ENCODE peak calls at places on chromosome 6, in ten cellular contexts. X is AG04450, O is K562, T is heart right ventricle, E is tibial nerve, H is lower lobe of right lung, D is kidney, L is colonic mucosa, G is hepatocyte, V is IMR-90. B is an unnamed sample. For H3K9me3, the result is how much of the 10 kb centered on the place peaks cover.

GRCh38 chr6:51049288-51049982 is 230.8 kb downstream of the TFAP2B start:
- DNase-seq in X (no peak), G (no peak), V (no peak), D (no peak), H (no peak), E (no peak), L (no peak), T (no peak), O (no peak), B (no peak)

GRCh38 chr6:130517444-130517931 is 151.7 kb downstream of the TMEM200A start:
- DNase-seq in T (no peak), H (no peak), X (no peak), E (no peak), D (no peak), G (no peak), L (no peak), O (no peak), V (peak), B (no peak)

GRCh38 chr6:142934190-142934589 is 10.8 kb downstream of the HIVEP2 start:
- DNase-seq in X (no peak), D (no peak), G (no peak), E (no peak), V (no peak), H (no peak), L (no peak), O (no peak), T (no peak), B (no peak)

GRCh38 chr6:125340946-125341345 is 39.2 kb upstream of the HDDC2 start:
- DNase-seq in X (no peak), D (no peak), V (no peak), E (no peak), T (no peak), L (no peak), G (no peak), O (no peak), H (no peak), B (no peak)

GRCh38 chr6:9540126-9540525 is 874.7 kb downstream of the TFAP2A start:
- DNase-seq in D (no peak), L (no peak), E (no peak), T (no peak), X (no peak), H (no peak), G (no peak), V (peak), O (no peak), B (no peak)

GRCh38 chr6:107488174-107488874 is 1.6 kb upstream of the SOBP start:
- DNase-seq in V (no peak), T (no peak), X (no peak), G (no peak), H (no peak), O (no peak), L (no peak), D (peak), E (no peak), B (no peak)

GRCh38 chr6:102298066-102298465 is 904.6 kb downstream of the GRIK2 start:
- DNase-seq in X (no peak), E (no peak), O (no peak), V (no peak), H (no peak), G (no peak), L (no peak), D (no peak), T (no peak), B (no peak)

GRCh38 chr6:138539882-138540281 is 40.6 kb upstream of the NHSL1 start:
- DNase-seq in G (no peak), V (peak), D (no peak), O (no peak), H (no peak), L (no peak), E (no peak), X (no peak), T (no peak), B (no peak)

GRCh38 chr6:149273318-149273717 is 44.2 kb upstream of the TAB2 start:
- DNase-seq in D (no peak), G (no peak), H (peak), V (no peak), X (no peak), E (peak), O (no peak), T (peak), L (no peak), B (peak)

GRCh38 chr6:19841181-19841580 is 4.0 kb downstream of the ID4 start:
- DNase-seq in H (no peak), L (no peak), D (no peak), X (no peak), O (no peak), E (no peak), T (no peak), G (no peak), V (no peak), B (no peak)

GRCh38 chr6:36427781-36428345 is 14.8 kb downstream of the PXT1 start:
- DNase-seq in G (no peak), L (no peak), T (no peak), V (peak), H (no peak), D (no peak), O (no peak), E (no peak), X (no peak), B (no peak)

GRCh38 chr6:14466278-14466677 is 348.7 kb downstream of the CD83 start:
- DNase-seq in E (no peak), D (no peak), V (peak), T (no peak), G (no peak), H (no peak), X (no peak), O (no peak), L (no peak), B (no peak)
- H3K9me3 ChIP-seq in E (under half), D (under half), V (under half), T (under half), G (under half), H (under half), X (under half), O (under half), L (under half), B (under half)

GRCh38 chr6:159303784-159304183 is 134.6 kb downstream of the FNDC1 start:
- DNase-seq in V (no peak), O (no peak), H (no peak), D (no peak), G (no peak), X (no peak), E (no peak), T (no peak), L (no peak), B (no peak)
- H3K9me3 ChIP-seq in V (under half), O (under half), H (under half), D (under half), G (under half), X (under half), E (under half), T (under half), L (under half), B (under half)

DNA sequence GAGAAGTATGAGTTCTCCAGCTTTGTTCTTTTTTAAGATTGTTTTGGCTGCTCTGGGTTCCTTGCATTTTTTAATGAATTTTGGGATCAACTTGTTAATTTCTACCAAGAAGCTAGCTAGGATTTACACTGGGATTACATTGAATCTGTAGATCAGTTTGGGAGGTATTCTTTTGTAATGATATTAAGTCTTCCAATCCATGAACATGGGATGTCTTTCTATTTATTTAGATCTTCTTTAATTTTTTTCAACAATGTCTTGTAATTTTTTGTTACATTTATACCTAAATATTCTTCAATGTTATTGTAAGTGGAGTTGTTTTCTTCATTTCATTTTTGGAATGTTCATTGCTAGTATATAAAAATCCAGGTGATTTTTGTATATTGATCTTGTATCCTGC is 12.5 kb downstream of the PRIM2 start:
- DNase-seq in D (no peak), L (no peak), O (no peak), V (no peak), H (no peak), E (no peak), X (no peak), G (no peak), T (no peak), B (no peak)
- H3K9me3 ChIP-seq in D (under half), L (under half), O (under half), V (under half), H (under half), E (under half), X (under half), G (under half), T (under half), B (under half)

GRCh38 chr6:100456881-100457220 is 7.9 kb downstream of the SIM1 start:
- DNase-seq in T (no peak), V (no peak), E (no peak), X (no peak), H (no peak), O (no peak), G (no peak), D (no peak), L (no peak), B (no peak)
- H3K9me3 ChIP-seq in T (under half), V (under half), E (under half), X (under half), H (under half), O (under half), G (under half), D (under half), L (under half), B (under half)

GRCh38 chr6:30870546-30870945 is 13.8 kb upstream of the DDR1 start:
- DNase-seq in X (no peak), L (no peak), T (no peak), G (no peak), V (no peak), H (no peak), D (no peak), O (no peak), E (no peak), B (no peak)
- H3K9me3 ChIP-seq in X (under half), L (under half), T (under half), G (under half), V (under half), H (under half), D (under half), O (under half), E (under half), B (under half)

DNA sequence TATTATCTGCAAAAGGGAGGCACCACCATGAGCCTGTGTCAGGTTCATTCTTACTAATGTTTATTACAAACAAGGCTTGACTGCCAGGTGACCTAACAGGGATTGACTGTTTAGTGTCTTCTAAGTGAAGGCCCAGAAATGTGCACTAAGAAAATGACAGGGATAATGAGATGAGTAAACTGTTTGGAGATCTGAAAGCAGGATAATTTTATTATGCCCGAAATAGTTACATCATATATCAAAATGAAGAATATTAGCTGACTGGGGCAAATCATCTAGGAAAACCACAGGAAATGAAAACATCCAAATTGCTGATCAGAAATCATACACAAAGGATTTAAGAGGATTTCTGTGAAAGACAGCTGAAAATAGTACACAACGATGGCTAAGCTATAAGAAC is 516.7 kb downstream of the HDGFL1 start:
- DNase-seq in X (no peak), H (no peak), E (no peak), V (no peak), O (no peak), T (no peak), D (no peak), G (no peak), L (no peak), B (no peak)
- H3K9me3 ChIP-seq in X (under half), H (under half), E (under half), V (under half), O (under half), T (under half), D (under half), G (under half), L (under half), B (under half)

GRCh38 chr6:167934426-167934864 is 63.0 kb upstream of the KIF25 start:
- DNase-seq in X (no peak), V (no peak), H (no peak), D (no peak), T (no peak), L (peak), G (peak), E (no peak), O (no peak), B (peak)

GRCh38 chr6:167933290-167933689 is 64.2 kb upstream of the KIF25 start:
- DNase-seq in E (no peak), V (no peak), L (no peak), T (no peak), G (no peak), O (no peak), H (no peak), D (no peak), X (no peak), B (no peak)

GRCh38 chr6:167937948-167938911 is 59.2 kb upstream of the KIF25 start:
- DNase-seq in L (no peak), T (no peak), O (no peak), D (no peak), H (no peak), V (no peak), G (no peak), X (no peak), E (no peak), B (no peak)

GRCh38 chr6:167933847-167934246 is 63.6 kb upstream of the KIF25 start:
- DNase-seq in O (no peak), D (no peak), E (no peak), X (no peak), H (no peak), L (no peak), G (no peak), V (no peak), T (no peak), B (no peak)

DNA sequence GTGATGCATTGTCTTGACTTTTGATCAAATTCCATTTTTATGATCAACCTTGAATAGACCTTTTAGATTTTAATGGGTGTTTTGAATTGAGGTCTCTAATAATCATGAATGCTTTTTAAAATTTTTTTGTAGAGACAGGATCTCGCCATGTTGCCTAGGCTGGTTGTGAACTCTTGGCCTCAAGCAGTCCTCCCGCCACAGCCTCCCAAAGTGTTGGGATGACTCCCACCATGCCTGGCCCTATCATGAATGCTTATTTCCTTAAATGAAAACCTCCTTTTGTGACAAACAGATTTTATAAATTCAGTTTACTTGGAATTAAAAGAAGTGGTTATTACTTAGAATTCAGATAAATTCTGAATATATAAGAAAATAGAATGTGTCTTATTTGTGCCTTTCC is 60.2 kb upstream of the KIF25 start:
- DNase-seq in L (no peak), D (no peak), T (no peak), V (no peak), X (no peak), E (no peak), O (no peak), H (no peak), G (no peak), B (no peak)
- H3K9me3 ChIP-seq in L (under half), D (under half), T (under half), V (under half), X (under half), E (under half), O (under half), H (under half), G (under half), B (under half)

GRCh38 chr6:140415266-140415665 is 1040.8 kb upstream of the CITED2 start:
- DNase-seq in L (no peak), X (no peak), G (no peak), E (no peak), V (no peak), O (no peak), T (no peak), D (no peak), H (no peak), B (no peak)
- H3K9me3 ChIP-seq in L (under half), X (under half), G (under half), E (under half), V (under half), O (under half), T (under half), D (under half), H (under half), B (under half)